ENCODE peak calls at places on chromosomes 12 and 14, in seven cellular contexts. One of them, this sample, is unnamed.

GRCh38 chr12:449203-449602 is 10.5 kb upstream of the B4GALNT3 start:
- DNase-seq in K562: no peak
- DNase-seq in GM23338: no peak
- DNase-seq in HepG2: no peak
- DNase-seq in GM12878: no peak
- DNase-seq in endothelial cell of umbilical vein: no peak
- DNase-seq in HCT116: no peak
- DNase-seq in this sample: no peak

GRCh38 chr12:119659289-119659897 is 8.5 kb upstream of the PRKAB1 start:
- DNase-seq in HepG2: peak; percentile 46
- DNase-seq in K562: peak; percentile 60
- DNase-seq in HCT116: no peak
- DNase-seq in endothelial cell of umbilical vein: peak; percentile 42
- DNase-seq in GM12878: no peak
- DNase-seq in GM23338: peak; percentile 47
- DNase-seq in this sample: no peak

GRCh38 chr12:25615119-25615518 is 62.0 kb upstream of the LMNTD1 start:
- DNase-seq in HepG2: no peak
- DNase-seq in K562: peak; percentile 25
- DNase-seq in endothelial cell of umbilical vein: peak; percentile 66
- DNase-seq in GM12878: no peak
- DNase-seq in HCT116: no peak
- DNase-seq in GM23338: no peak
- DNase-seq in this sample: no peak

GRCh38 chr14:54711812-54712211 is 144.9 kb downstream of the SAMD4A start:
- DNase-seq in endothelial cell of umbilical vein: no peak
- DNase-seq in GM23338: no peak
- DNase-seq in HepG2: no peak
- DNase-seq in GM12878: no peak
- DNase-seq in K562: no peak
- DNase-seq in HCT116: no peak
- DNase-seq in this sample: no peak

GRCh38 chr14:29953501-29953900 is 25.9 kb upstream of the PRKD1 start:
- DNase-seq in endothelial cell of umbilical vein: no peak
- DNase-seq in K562: no peak
- DNase-seq in HepG2: no peak
- DNase-seq in GM12878: no peak
- DNase-seq in GM23338: no peak
- DNase-seq in HCT116: no peak
- DNase-seq in this sample: no peak

GRCh38 chr12:120432772-120433525 is 5.0 kb upstream of the COX6A1 start:
- DNase-seq in HCT116: no peak
- DNase-seq in GM12878: no peak
- DNase-seq in HepG2: no peak
- DNase-seq in GM23338: no peak
- DNase-seq in endothelial cell of umbilical vein: no peak
- DNase-seq in K562: no peak
- DNase-seq in this sample: no peak

GRCh38 chr12:75208851-75209781 is 523 bp downstream of the KCNC2 start:
- DNase-seq in GM23338: peak; percentile 85
- DNase-seq in HCT116: no peak
- DNase-seq in HepG2: no peak
- DNase-seq in GM12878: no peak
- DNase-seq in K562: peak; percentile 5
- DNase-seq in endothelial cell of umbilical vein: peak; percentile 27
- DNase-seq in this sample: no peak

GRCh38 chr14:22668417-22668816 is 24.3 kb upstream of the OR6J1 start:
- DNase-seq in GM12878: no peak
- DNase-seq in endothelial cell of umbilical vein: no peak
- DNase-seq in GM23338: no peak
- DNase-seq in HepG2: no peak
- DNase-seq in K562: no peak
- DNase-seq in HCT116: no peak
- DNase-seq in this sample: no peak

GRCh38 chr12:3994500-3994899 is 121.3 kb upstream of the PARP11 start:
- DNase-seq in GM23338: no peak
- DNase-seq in GM12878: no peak
- DNase-seq in endothelial cell of umbilical vein: no peak
- DNase-seq in HCT116: no peak
- DNase-seq in HepG2: no peak
- DNase-seq in K562: no peak
- DNase-seq in this sample: no peak

GRCh38 chr14:96104469-96105057 is 65.4 kb downstream of the C14orf132 start:
- DNase-seq in HCT116: no peak
- DNase-seq in K562: no peak
- DNase-seq in HepG2: peak; percentile 24
- DNase-seq in GM12878: no peak
- DNase-seq in endothelial cell of umbilical vein: peak; percentile 61
- DNase-seq in GM23338: no peak
- DNase-seq in this sample: no peak

GRCh38 chr12:122185494-122186082 is 2.7 kb downstream of the LRRC43 start:
- DNase-seq in HCT116: no peak
- DNase-seq in endothelial cell of umbilical vein: no peak
- DNase-seq in HepG2: no peak
- DNase-seq in GM23338: no peak
- DNase-seq in K562: peak; percentile 2
- DNase-seq in GM12878: no peak
- DNase-seq in this sample: no peak

GRCh38 chr12:122185079-122185478 is 2.2 kb downstream of the LRRC43 start:
- DNase-seq in GM12878: no peak
- DNase-seq in endothelial cell of umbilical vein: no peak
- DNase-seq in HCT116: no peak
- DNase-seq in GM23338: no peak
- DNase-seq in K562: no peak
- DNase-seq in HepG2: no peak
- DNase-seq in this sample: no peak

GRCh38 chr12:122184522-122184921 is 1.6 kb downstream of the LRRC43 start:
- DNase-seq in endothelial cell of umbilical vein: no peak
- DNase-seq in GM12878: no peak
- DNase-seq in HCT116: no peak
- DNase-seq in HepG2: no peak
- DNase-seq in K562: no peak
- DNase-seq in GM23338: no peak
- DNase-seq in this sample: no peak

GRCh38 chr12:122183588-122183940 is 641 bp downstream of the LRRC43 start:
- DNase-seq in K562: no peak
- DNase-seq in endothelial cell of umbilical vein: no peak
- DNase-seq in GM12878: no peak
- DNase-seq in HepG2: no peak
- DNase-seq in HCT116: no peak
- DNase-seq in GM23338: peak; percentile 34
- DNase-seq in this sample: no peak

DNA sequence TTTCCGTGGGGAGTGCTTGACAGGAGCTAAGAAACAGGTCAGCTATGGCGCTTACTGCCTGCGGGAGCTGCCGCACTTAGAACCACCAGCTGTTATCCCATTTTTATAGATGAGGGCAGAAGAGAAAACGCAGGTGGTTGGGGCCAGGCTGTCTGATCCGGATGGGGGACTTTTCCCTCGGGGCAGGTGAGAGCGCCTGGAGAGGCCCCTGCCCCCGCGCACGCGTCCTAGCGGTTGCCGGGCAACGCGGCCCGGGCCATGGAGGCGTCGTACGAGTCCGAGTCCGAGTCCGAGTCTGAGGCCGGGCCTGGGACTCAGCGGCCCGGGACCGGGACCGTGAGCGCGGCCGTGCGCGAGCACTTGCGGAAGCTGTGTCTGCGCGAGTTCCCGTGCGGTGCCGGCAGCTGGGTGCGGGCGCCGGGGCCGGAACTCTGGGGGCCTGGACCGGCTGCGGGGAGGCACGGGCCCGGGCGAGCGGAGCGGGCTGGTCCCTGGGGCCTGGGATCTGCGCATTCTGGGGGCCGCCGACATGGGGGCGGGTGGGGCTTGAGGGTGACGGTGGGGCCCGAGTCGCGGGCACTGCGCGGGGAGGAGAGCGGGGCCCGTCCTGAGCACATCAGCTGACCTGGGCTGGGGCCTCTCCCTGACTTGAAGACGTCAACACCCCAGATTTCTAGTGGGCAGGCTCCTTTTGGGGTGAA is at the start of gene LRRC43:
- DNase-seq in HepG2: no peak
- DNase-seq in K562: no peak
- DNase-seq in GM12878: no peak
- DNase-seq in GM23338: peak; percentile 85
- DNase-seq in HCT116: no peak
- DNase-seq in endothelial cell of umbilical vein: peak; percentile 36
- DNase-seq in this sample: no peak
- TF ChIP-seq EZH2 in HepG2: no peak
- TF ChIP-seq EZH2 in K562: no peak
- TF ChIP-seq EZH2 in GM12878: no peak
- TF ChIP-seq EZH2 in GM23338: no peak
- TF ChIP-seq EZH2 in HCT116: no peak
- TF ChIP-seq EZH2 in endothelial cell of umbilical vein: no peak
- TF ChIP-seq EZH2 in this sample: no peak

GRCh38 chr12:20274008-20274407 is 94.3 kb upstream of the PDE3A start:
- DNase-seq in HepG2: no peak
- DNase-seq in K562: no peak
- DNase-seq in GM12878: no peak
- DNase-seq in GM23338: no peak
- DNase-seq in HCT116: no peak
- DNase-seq in endothelial cell of umbilical vein: no peak
- DNase-seq in this sample: no peak

GRCh38 chr12:20272171-20272570 is 96.2 kb upstream of the PDE3A start:
- DNase-seq in GM23338: peak; percentile 17
- DNase-seq in HepG2: no peak
- DNase-seq in K562: no peak
- DNase-seq in HCT116: no peak
- DNase-seq in GM12878: no peak
- DNase-seq in endothelial cell of umbilical vein: no peak
- DNase-seq in this sample: no peak

GRCh38 chr12:20270557-20270956 is 97.8 kb upstream of the PDE3A start:
- DNase-seq in HepG2: no peak
- DNase-seq in endothelial cell of umbilical vein: no peak
- DNase-seq in HCT116: no peak
- DNase-seq in K562: no peak
- DNase-seq in GM23338: no peak
- DNase-seq in GM12878: no peak
- DNase-seq in this sample: no peak

GRCh38 chr12:20269352-20270067 is 98.8 kb upstream of the PDE3A start:
- DNase-seq in GM12878: no peak
- DNase-seq in K562: no peak
- DNase-seq in HCT116: no peak
- DNase-seq in GM23338: no peak
- DNase-seq in endothelial cell of umbilical vein: no peak
- DNase-seq in HepG2: no peak
- DNase-seq in this sample: no peak

DNA sequence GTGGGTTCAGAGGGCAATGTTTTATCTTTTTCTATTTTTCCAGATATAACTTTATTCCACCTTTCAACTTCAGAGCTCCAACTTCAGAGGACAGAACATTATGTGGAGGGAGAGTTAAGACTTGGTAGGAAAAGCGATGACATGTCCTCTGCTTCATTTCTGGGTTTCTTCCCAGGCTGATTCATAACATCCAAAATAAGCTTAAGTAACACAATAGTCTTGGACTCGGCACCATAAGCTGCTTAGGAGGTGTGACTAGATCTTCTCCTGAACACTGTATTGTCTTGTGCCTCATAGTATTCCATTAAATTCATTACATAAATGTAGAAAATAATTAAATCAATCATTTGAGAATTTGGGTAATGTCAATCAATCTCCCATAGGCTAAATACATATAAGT is 95.5 kb upstream of the PDE3A start:
- DNase-seq in endothelial cell of umbilical vein: no peak
- DNase-seq in HepG2: no peak
- DNase-seq in GM12878: no peak
- DNase-seq in HCT116: no peak
- DNase-seq in GM23338: no peak
- DNase-seq in K562: no peak
- DNase-seq in this sample: no peak
- TF ChIP-seq POLR2AphosphoS5 in endothelial cell of umbilical vein: no peak
- TF ChIP-seq POLR2AphosphoS5 in HepG2: no peak
- TF ChIP-seq POLR2AphosphoS5 in GM12878: no peak
- TF ChIP-seq POLR2AphosphoS5 in HCT116: no peak
- TF ChIP-seq POLR2AphosphoS5 in GM23338: no peak
- TF ChIP-seq POLR2AphosphoS5 in K562: no peak
- TF ChIP-seq POLR2AphosphoS5 in this sample: no peak

DNA sequence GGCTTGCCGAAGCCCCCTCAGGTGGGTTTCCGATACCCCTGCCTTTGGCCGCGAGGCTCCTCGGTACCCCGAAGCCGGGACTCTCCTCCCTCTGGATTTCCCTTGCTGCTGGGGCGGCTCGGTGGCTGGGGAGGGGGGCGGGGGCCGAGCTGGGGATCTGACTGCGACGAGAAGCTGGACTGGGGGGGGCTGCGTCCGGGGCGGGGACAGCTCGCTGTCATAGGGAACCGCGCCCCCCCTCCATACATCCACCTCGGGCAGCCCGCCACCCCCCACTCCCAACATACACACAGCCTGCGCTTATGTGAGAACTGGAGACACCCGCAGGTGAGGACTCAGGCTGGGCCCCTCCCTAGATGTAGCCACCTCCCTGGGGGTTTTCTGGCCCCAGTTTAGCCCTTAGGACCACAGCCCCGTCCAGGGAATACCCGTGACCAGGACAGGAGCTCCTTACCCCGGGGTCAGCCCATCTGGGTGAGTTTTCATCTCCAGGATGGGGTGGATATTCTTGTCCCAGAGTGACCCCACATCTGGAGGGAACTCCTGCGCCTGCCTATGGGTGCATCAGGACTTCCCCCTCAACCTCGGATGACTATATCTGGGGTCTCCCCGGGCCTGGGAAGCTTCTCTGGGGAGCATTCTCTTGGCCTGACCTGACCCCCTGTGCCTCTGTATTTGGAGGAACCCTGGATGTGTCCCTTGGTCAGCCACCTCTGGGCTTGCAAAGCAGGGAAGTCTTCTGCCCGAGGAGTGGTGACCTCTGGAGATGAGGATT is 687 bp downstream of the ASIC1 start:
- DNase-seq in endothelial cell of umbilical vein: no peak
- DNase-seq in HCT116: no peak
- DNase-seq in GM12878: no peak
- DNase-seq in K562: no peak
- DNase-seq in GM23338: no peak
- DNase-seq in HepG2: no peak
- DNase-seq in this sample: no peak
- TF ChIP-seq EZH2 in endothelial cell of umbilical vein: no peak
- TF ChIP-seq EZH2 in HCT116: no peak
- TF ChIP-seq EZH2 in GM12878: no peak
- TF ChIP-seq EZH2 in K562: no peak
- TF ChIP-seq EZH2 in GM23338: no peak
- TF ChIP-seq EZH2 in HepG2: no peak
- TF ChIP-seq EZH2 in this sample: no peak

DNA sequence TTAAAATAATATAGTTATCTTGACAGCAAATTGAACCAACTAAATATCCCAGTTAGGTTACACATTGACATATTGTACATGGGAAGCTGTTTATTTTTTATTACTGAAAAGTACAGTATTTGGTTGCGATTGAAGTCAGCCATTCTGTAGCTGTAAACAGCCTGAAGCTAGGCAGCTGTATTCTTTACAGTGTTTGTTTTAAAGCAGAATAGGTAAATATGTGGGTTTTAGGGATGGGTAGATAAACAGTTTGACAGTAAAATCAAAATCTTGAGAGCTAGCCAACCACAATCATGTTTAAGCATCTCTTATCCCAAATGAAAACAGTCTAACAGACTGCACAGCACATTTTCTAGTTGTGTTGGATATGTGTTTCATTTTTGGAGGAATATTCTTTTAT is 45.7 kb downstream of the TTC6 start:
- DNase-seq in GM12878: no peak
- DNase-seq in K562: no peak
- DNase-seq in GM23338: no peak
- DNase-seq in endothelial cell of umbilical vein: no peak
- DNase-seq in HepG2: no peak
- DNase-seq in HCT116: no peak
- DNase-seq in this sample: no peak
- TF ChIP-seq POLR2AphosphoS5 in GM12878: no peak
- TF ChIP-seq POLR2AphosphoS5 in K562: no peak
- TF ChIP-seq POLR2AphosphoS5 in GM23338: no peak
- TF ChIP-seq POLR2AphosphoS5 in endothelial cell of umbilical vein: no peak
- TF ChIP-seq POLR2AphosphoS5 in HepG2: no peak
- TF ChIP-seq POLR2AphosphoS5 in HCT116: no peak
- TF ChIP-seq POLR2AphosphoS5 in this sample: no peak

GRCh38 chr12:71161575-71161974 is 3.8 kb upstream of the TSPAN8 start:
- DNase-seq in HepG2: no peak
- DNase-seq in GM12878: no peak
- DNase-seq in GM23338: no peak
- DNase-seq in endothelial cell of umbilical vein: no peak
- DNase-seq in K562: no peak
- DNase-seq in HCT116: no peak
- DNase-seq in this sample: no peak
- TF ChIP-seq EZH2 in HepG2: no peak
- TF ChIP-seq EZH2 in GM12878: no peak
- TF ChIP-seq EZH2 in GM23338: no peak
- TF ChIP-seq EZH2 in endothelial cell of umbilical vein: no peak
- TF ChIP-seq EZH2 in K562: no peak
- TF ChIP-seq EZH2 in HCT116: no peak
- TF ChIP-seq EZH2 in this sample: no peak

This sample was measured in SK-N-MC.